ENCODE peak calls at places on chromosomes 6 and 20, in seven cellular contexts. O, K, S, Z, W, T and N are unnamed samples.

GRCh38 chr20:49345538-49345937 is 67.7 kb upstream of the ZNFX1 start:
- DNase-seq in O (no peak), K (no peak), S (peak), Z (no peak), W (no peak), T (peak), N (no peak)

GRCh38 chr6:39339111-39339510 is 16.6 kb upstream of the KCNK16 start:
- DNase-seq in O (no peak), K (no peak), S (no peak), Z (no peak), W (no peak), T (no peak), N (no peak)

GRCh38 chr6:134551245-134551960 is 233.5 kb upstream of the SGK1 start:
- DNase-seq in O (no peak), K (no peak), S (peak), Z (no peak), W (no peak), T (no peak), N (no peak)

GRCh38 chr20:33192912-33193501 is 24.1 kb upstream of the BPIFA3 start:
- DNase-seq in O (no peak), K (no peak), S (no peak), Z (no peak), W (no peak), T (no peak), N (no peak)

GRCh38 chr6:118744261-118744941 is 93.0 kb upstream of the CEP85L start:
- DNase-seq in O (no peak), K (no peak), S (peak), Z (no peak), W (no peak), T (no peak), N (no peak)

GRCh38 chr20:8535403-8536003 is 403.4 kb downstream of the PLCB1 start:
- DNase-seq in O (peak), K (peak), S (no peak), Z (no peak), W (no peak), T (no peak), N (no peak)

GRCh38 chr6:73236147-73236750 is 11.0 kb upstream of the KHDC1L start:
- DNase-seq in O (no peak), K (no peak), S (peak), Z (no peak), W (no peak), T (no peak), N (no peak)

GRCh38 chr6:122994256-122994655 is 1.8 kb upstream of the CLVS2 start:
- DNase-seq in O (no peak), K (no peak), S (no peak), Z (no peak), W (no peak), T (no peak), N (no peak)

GRCh38 chr6:112665114-112665513 is 318.0 kb downstream of the RFPL4B start:
- DNase-seq in O (no peak), K (no peak), S (peak), Z (no peak), W (no peak), T (no peak), N (no peak)

GRCh38 chr6:138817799-138818198 is 21.9 kb downstream of the ECT2L start:
- DNase-seq in O (no peak), K (peak), S (peak), Z (no peak), W (no peak), T (no peak), N (no peak)

GRCh38 chr6:1105833-1106400 is 206.0 kb upstream of the FOXQ1 start:
- DNase-seq in O (no peak), K (no peak), S (peak), Z (no peak), W (no peak), T (no peak), N (no peak)

GRCh38 chr6:2945069-2945452 is 26.3 kb downstream of the SERPINB6 start:
- DNase-seq in O (no peak), K (no peak), S (no peak), Z (no peak), W (no peak), T (no peak), N (no peak)

GRCh38 chr20:23399568-23400241 is 21.6 kb downstream of the NAPB start:
- DNase-seq in O (no peak), K (no peak), S (peak), Z (no peak), W (no peak), T (no peak), N (no peak)

GRCh38 chr20:44609006-44609510 is 26.7 kb downstream of the PKIG start:
- DNase-seq in O (no peak), K (no peak), S (no peak), Z (no peak), W (no peak), T (no peak), N (no peak)

GRCh38 chr20:59911041-59911440 is 22.4 kb downstream of the SYCP2 start:
- DNase-seq in O (no peak), K (no peak), S (no peak), Z (no peak), W (no peak), T (no peak), N (no peak)

GRCh38 chr20:19735446-19735845 is 22.6 kb upstream of the RIN2 start:
- DNase-seq in O (no peak), K (peak), S (peak), Z (no peak), W (no peak), T (peak), N (no peak)

GRCh38 chr6:160333841-160334240 is 14.3 kb upstream of the SLC22A3 start:
- DNase-seq in O (no peak), K (no peak), S (no peak), Z (no peak), W (no peak), T (no peak), N (no peak)

GRCh38 chr6:11028959-11029358 is 15.1 kb downstream of the ELOVL2 start:
- DNase-seq in O (no peak), K (no peak), S (no peak), Z (no peak), W (no peak), T (no peak), N (no peak)

GRCh38 chr20:7695622-7696021 is 244.6 kb downstream of the HAO1 start:
- DNase-seq in O (no peak), K (no peak), S (peak), Z (no peak), W (no peak), T (no peak), N (no peak)

GRCh38 chr6:166809721-166810120 is 146.6 kb downstream of the RNASET2 start:
- DNase-seq in O (no peak), K (no peak), S (no peak), Z (no peak), W (no peak), T (no peak), N (no peak)

GRCh38 chr6:18101873-18102272 is 20.6 kb downstream of the NHLRC1 start:
- DNase-seq in O (no peak), K (no peak), S (no peak), Z (no peak), W (no peak), T (no peak), N (no peak)

GRCh38 chr6:76984572-76984971 is 478.7 kb downstream of the HTR1B start:
- DNase-seq in O (no peak), K (no peak), S (peak), Z (no peak), W (no peak), T (no peak), N (no peak)